ENCODE peak calls at places on chromosome 17, in five cellular contexts. Q is spleen, V is tibial artery, L is left ventricle myocardium inferior, O is GM23338. M is an unnamed sample.

GRCh38 chr17:58271532-58271931 is 9.2 kb downstream of the MPO start:
- DNase-seq in L (no peak), O (no peak), Q (peak; percentile 44), V (no peak), M (no peak)

GRCh38 chr17:33725675-33726271 is 432.7 kb upstream of the ASIC2 start:
- DNase-seq in Q (no peak), L (peak; percentile 16), O (peak; percentile 81), V (no peak), M (peak; percentile 1)

GRCh38 chr17:3048727-3049471 is 14.5 kb downstream of the OR1D5 start:
- DNase-seq in Q (peak; percentile 97), L (peak; percentile 97), V (peak; percentile 96), O (peak; percentile 99), M (peak; percentile 97)

GRCh38 chr17:70810609-70811008 is 641.3 kb downstream of the KCNJ2 start:
- DNase-seq in O (no peak), L (no peak), Q (no peak), V (no peak), M (no peak)

GRCh38 chr17:64110436-64111152 is 19.4 kb downstream of the ERN1 start:
- DNase-seq in Q (no peak), L (no peak), O (no peak), V (no peak), M (no peak)

GRCh38 chr17:9959377-9959981 is 54.4 kb upstream of the RCVRN start:
- DNase-seq in Q (no peak), V (no peak), L (no peak), O (peak; percentile 87), M (no peak)

GRCh38 chr17:63932008-63932561 is at the start of gene CD79B:
- DNase-seq in L (no peak), V (no peak), Q (peak; percentile 94), O (no peak), M (no peak)

GRCh38 chr17:56020369-56020768 is 132.9 kb upstream of the ANKFN1 start:
- DNase-seq in L (no peak), O (no peak), Q (no peak), V (no peak), M (no peak)

GRCh38 chr17:79984877-79985276 is 50.8 kb downstream of the TBC1D16 start:
- DNase-seq in V (peak; percentile 17), Q (peak; percentile 67), L (no peak), O (peak; percentile 39), M (no peak)

GRCh38 chr17:13410214-13410613 is 191.5 kb downstream of the HS3ST3A1 start:
- DNase-seq in Q (no peak), O (no peak), V (no peak), L (no peak), M (no peak)

GRCh38 chr17:3865166-3865565 is 19.1 kb upstream of the NCBP3 start:
- DNase-seq in Q (no peak), L (no peak), V (no peak), O (no peak), M (no peak)

GRCh38 chr17:8628609-8629169 is 1.8 kb downstream of the MYH10 start:
- DNase-seq in Q (no peak), L (no peak), V (no peak), O (no peak), M (no peak)

GRCh38 chr17:79971651-79972050 is 64.0 kb downstream of the TBC1D16 start:
- DNase-seq in V (peak; percentile 21), Q (no peak), O (no peak), L (peak; percentile 2), M (no peak)

GRCh38 chr17:81959362-81960129 is 1.4 kb downstream of the NOTUM start:
- DNase-seq in Q (peak; percentile 95), L (peak; percentile 75), O (peak; percentile 80), V (no peak), M (no peak)

GRCh38 chr17:12549499-12549901 is 116.2 kb upstream of the MYOCD start:
- DNase-seq in L (no peak), V (no peak), O (no peak), Q (no peak), M (no peak)

GRCh38 chr17:1967092-1967662 is 58.0 kb downstream of the RTN4RL1 start:
- DNase-seq in V (no peak), O (peak; percentile 74), Q (no peak), L (no peak), M (no peak)

GRCh38 chr17:33303254-33303653 is 10.2 kb upstream of the ASIC2 start:
- DNase-seq in L (no peak), O (no peak), V (no peak), Q (no peak), M (no peak)

GRCh38 chr17:67245694-67246397 is 850 bp upstream of the HELZ start:
- DNase-seq in L (peak; percentile 24), V (no peak), O (peak; percentile 94), Q (peak; percentile 88), M (peak; percentile 29)

GRCh38 chr17:74392848-74393247 is 25.5 kb downstream of the GPR142 start:
- DNase-seq in V (no peak), Q (no peak), O (peak; percentile 43), L (no peak), M (no peak)

GRCh38 chr17:78979780-78980623 is at the start of gene LGALS3BP:
- DNase-seq in O (peak; percentile 59), Q (no peak), L (peak; percentile 77), V (peak; percentile 80), M (no peak)

GRCh38 chr17:38415250-38416194 is 12.7 kb upstream of the ARHGAP23 start:
- DNase-seq in Q (no peak), V (no peak), O (peak; percentile 87), L (no peak), M (peak; percentile 25)

GRCh38 chr17:82152556-82153294 is 54.7 kb upstream of the FASN start:
- DNase-seq in L (no peak), V (no peak), O (no peak), Q (peak; percentile 66), M (peak; percentile 52)

GRCh38 chr17:82655038-82655479 is 6.8 kb upstream of the WDR45B start:
- DNase-seq in L (no peak), O (no peak), V (no peak), Q (no peak), M (no peak)

GRCh38 chr17:38326996-38327792 is 16.6 kb downstream of the GPR179 start:
- DNase-seq in L (peak; percentile 28), Q (no peak), V (no peak), O (no peak), M (no peak)

GRCh38 chr17:81831957-81832607 is 1.0 kb downstream of the MCRIP1 start:
- DNase-seq in V (peak; percentile 85), L (no peak), O (no peak), Q (peak; percentile 83), M (no peak)

GRCh38 chr17:28416703-28417311 is 10.8 kb upstream of the SLC46A1 start:
- DNase-seq in V (no peak), Q (no peak), O (peak; percentile 95), L (no peak), M (peak; percentile 51)

GRCh38 chr17:32502013-32502412 is 15.2 kb downstream of the CDK5R1 start:
- DNase-seq in V (no peak), Q (no peak), O (no peak), L (no peak), M (no peak)

GRCh38 chr17:50381920-50382319 is 8.9 kb downstream of the EME1 start:
- DNase-seq in V (no peak), O (no peak), Q (no peak), L (no peak), M (no peak)

GRCh38 chr17:4536259-4536741 is 18.9 kb downstream of the MYBBP1A start:
- DNase-seq in Q (no peak), V (no peak), O (peak; percentile 62), L (no peak), M (no peak)

GRCh38 chr17:77280304-77280910 is 139.6 kb downstream of the SEC14L1 start:
- DNase-seq in O (peak; percentile 50), V (no peak), Q (no peak), L (peak; percentile 20), M (peak; percentile 94)

GRCh38 chr17:37710344-37710886 is 34.4 kb downstream of the HNF1B start:
- DNase-seq in Q (no peak), O (peak; percentile 95), V (no peak), L (no peak), M (no peak)

GRCh38 chr17:58344047-58344790 is 7.8 kb downstream of the SUPT4H1 start:
- DNase-seq in V (no peak), Q (peak; percentile 92), L (no peak), O (no peak), M (no peak)

GRCh38 chr17:43703630-43704029 is 41.9 kb upstream of the MEOX1 start:
- DNase-seq in L (no peak), Q (no peak), O (no peak), V (no peak), M (no peak)

GRCh38 chr17:43699438-43699756 is 37.7 kb upstream of the MEOX1 start:
- DNase-seq in L (no peak), Q (no peak), V (peak; percentile 73), O (no peak), M (no peak)

GRCh38 chr17:43706235-43706634 is 44.5 kb upstream of the MEOX1 start:
- DNase-seq in O (no peak), Q (no peak), L (no peak), V (no peak), M (no peak)

GRCh38 chr17:43701318-43701743 is 39.6 kb upstream of the MEOX1 start:
- DNase-seq in O (no peak), V (no peak), Q (peak; percentile 84), L (no peak), M (no peak)

DNA sequence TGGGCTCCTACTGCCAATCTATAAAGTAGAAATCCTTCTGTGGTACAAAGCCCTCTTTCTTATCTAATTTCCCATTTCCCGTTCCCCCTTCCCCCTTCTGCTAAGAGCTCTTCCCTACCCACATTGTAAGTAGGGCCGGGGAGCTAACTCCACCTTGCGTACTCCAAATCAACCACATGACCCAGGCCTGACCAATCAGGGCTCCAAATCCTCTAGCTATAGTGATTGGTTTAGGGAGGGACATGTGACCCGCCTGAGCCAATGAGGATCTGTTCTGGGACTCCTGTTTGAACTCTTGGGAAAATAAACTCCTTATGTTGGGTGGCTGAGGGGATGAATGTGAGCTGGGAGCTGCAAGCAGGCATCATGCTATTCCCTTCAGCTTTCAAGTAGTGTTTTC is 40.9 kb upstream of the MEOX1 start:
- DNase-seq in V (no peak), L (no peak), Q (no peak), O (peak; percentile 83), M (no peak)
- H3K4me1 ChIP-seq in V (peaks cover 29% of the 10 kb centered on the region), L (peaks cover 3% of the 10 kb centered on the region), Q (peaks cover 5% of the 10 kb centered on the region), O (peaks cover 12% of the 10 kb centered on the region), M (peaks cover 3% of the 10 kb centered on the region)

DNA sequence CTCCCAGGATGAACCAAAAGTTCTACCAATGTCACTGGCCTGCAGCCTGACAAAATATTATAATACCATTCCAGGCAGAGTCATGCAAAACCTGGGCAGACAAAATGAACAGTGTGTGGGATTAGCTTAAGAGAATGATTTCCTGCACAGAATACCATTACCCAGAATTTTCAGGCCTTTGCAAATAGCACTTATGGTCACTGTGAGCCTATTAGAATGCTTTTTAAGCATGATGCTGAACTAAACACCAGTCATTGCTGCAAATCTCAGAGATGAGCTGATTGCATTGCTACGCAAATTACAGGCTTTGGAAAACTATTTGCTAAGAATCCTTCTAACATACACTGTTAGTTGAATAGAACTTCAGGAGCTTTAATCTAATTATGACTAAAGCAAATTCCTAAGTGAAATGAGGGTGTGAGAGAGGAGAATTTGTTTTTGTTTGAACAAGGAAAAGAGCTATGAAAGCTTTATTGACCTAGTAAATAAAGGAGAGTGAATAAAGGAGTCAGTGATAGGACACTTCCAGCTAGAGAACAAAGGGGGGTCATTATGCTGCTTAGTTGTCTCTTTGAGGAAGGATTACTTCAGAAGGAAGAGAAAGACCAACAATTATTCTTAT is 398.8 kb downstream of the HS3ST3B1 start:
- DNase-seq in O (peak; percentile 25), L (no peak), Q (no peak), V (no peak), M (no peak)
- H3K27ac ChIP-seq in O (no peak overlapping the region), L (no peak overlapping the region), Q (no peak overlapping the region), V (no peak overlapping the region), M (no peak overlapping the region)

GRCh38 chr17:15342460-15342859 is 1.1 kb upstream of the TEKT3 start:
- DNase-seq in V (no peak), L (no peak), Q (no peak), O (no peak), M (no peak)
- H3K27me3 ChIP-seq in V (no peaks in the 10 kb centered on the region), L (peaks cover 44% of the 10 kb centered on the region), Q (peaks cover 7% of the 10 kb centered on the region), O (peaks cover 15% of the 10 kb centered on the region), M (peaks cover 53% of the 10 kb centered on the region)

GRCh38 chr17:18987862-18988545 is 16.6 kb downstream of the FAM83G start:
- DNase-seq in O (no peak), L (no peak), V (no peak), Q (no peak), M (no peak)
- H3K4me1 ChIP-seq in O (no peaks in the 10 kb centered on the region), L (peaks cover 13% of the 10 kb centered on the region), V (no peaks in the 10 kb centered on the region), Q (peaks cover 5% of the 10 kb centered on the region), M (no peaks in the 10 kb centered on the region)